ENCODE peak calls at places on chromosomes 3 and 15, in eight cellular contexts. N is left ventricle myocardium superior, M is OCI-M1, P is progenitor cell of endocrine pancreas, D is NCI-H1105 treated with DMSO at 0.1 percent for 48 hours, J is A549, T is NT2/D1, F is DMS53. W is an unnamed sample.

GRCh38 chr3:151259664-151260063 is 18.7 kb downstream of the P2RY14 start:
- DNase-seq in J (no peak), F (no peak), T (no peak), N (no peak), D (no peak), P (no peak), M (no peak), W (no peak)

GRCh38 chr3:64462203-64463120 is 225.3 kb downstream of the ADAMTS9 start:
- DNase-seq in D (no peak), T (no peak), P (no peak), M (peak), F (no peak), J (no peak), N (no peak), W (no peak)

GRCh38 chr15:68693071-68693470 is 114.3 kb downstream of the CORO2B start:
- DNase-seq in M (peak), T (no peak), F (no peak), J (no peak), D (no peak), N (no peak), P (no peak), W (no peak)

GRCh38 chr15:87874896-87875661 is 381.5 kb downstream of the NTRK3 start:
- DNase-seq in P (no peak), D (no peak), T (no peak), N (peak), F (no peak), J (no peak), M (no peak), W (no peak)

GRCh38 chr3:45929042-45929679 is 14.1 kb upstream of the CXCR6 start:
- DNase-seq in N (peak), F (peak), D (no peak), T (no peak), P (peak), J (peak), M (peak), W (peak)

GRCh38 chr3:177905895-177906511 is 630.2 kb upstream of the KCNMB2 start:
- DNase-seq in F (no peak), P (no peak), M (no peak), T (peak), D (no peak), N (no peak), J (peak), W (no peak)

GRCh38 chr3:100536093-100536492 is 43.7 kb downstream of the TMEM45A start:
- DNase-seq in P (no peak), F (no peak), D (no peak), J (no peak), M (no peak), T (no peak), N (no peak), W (no peak)

GRCh38 chr15:99212401-99212800 is 37.0 kb downstream of the TTC23 start:
- DNase-seq in F (peak), D (no peak), N (no peak), T (no peak), J (peak), P (no peak), M (no peak), W (no peak)

GRCh38 chr3:107992976-107993684 is 97.7 kb downstream of the CD47 start:
- DNase-seq in D (no peak), M (no peak), N (no peak), F (no peak), P (no peak), T (no peak), J (peak), W (no peak)

GRCh38 chr3:173988912-173989311 is 591.4 kb downstream of the NLGN1 start:
- DNase-seq in M (no peak), F (peak), D (no peak), J (no peak), N (no peak), T (no peak), P (no peak), W (no peak)

GRCh38 chr15:60324706-60325438 is 72.9 kb downstream of the ANXA2 start:
- DNase-seq in P (no peak), J (no peak), D (peak), N (no peak), T (no peak), M (peak), F (no peak), W (no peak)

GRCh38 chr15:48147358-48147757 is 26.6 kb downstream of the SLC24A5 start:
- DNase-seq in F (no peak), P (no peak), M (no peak), J (no peak), D (no peak), T (no peak), N (no peak), W (no peak)

GRCh38 chr3:96331341-96331740 is 483.1 kb upstream of the EPHA6 start:
- DNase-seq in M (peak), D (peak), T (no peak), F (peak), J (peak), P (no peak), N (no peak), W (no peak)

GRCh38 chr15:73781038-73781925 is 28.1 kb upstream of the INSYN1 start:
- DNase-seq in P (no peak), M (peak), F (peak), D (no peak), J (peak), N (no peak), T (no peak), W (no peak)

GRCh38 chr3:9290556-9290955 is 41.1 kb upstream of the SRGAP3 start:
- DNase-seq in D (no peak), J (no peak), T (no peak), P (no peak), F (no peak), M (no peak), N (no peak), W (no peak)